ENCODE peak calls at places on chromosomes 5 and 9, in five cellular contexts. One of them, this sample, is unnamed.
A peak's percentile ranks its signal among the peaks of the same experiment; 100 is the strongest.

GRCh38 chr5:55226027-55226933 is 835 bp downstream of the MCIDAS start:
- DNase-seq in GM10248: peak; percentile 74
- DNase-seq in HL-60: no peak
- DNase-seq in progenitor cell of endocrine pancreas: peak; percentile 71
- DNase-seq in dorsolateral prefrontal cortex: peak; percentile 32
- DNase-seq in this sample: peak; percentile 87

GRCh38 chr9:105054488-105054887 is 126.5 kb upstream of the ABCA1 start:
- DNase-seq in dorsolateral prefrontal cortex: no peak
- DNase-seq in GM10248: no peak
- DNase-seq in progenitor cell of endocrine pancreas: no peak
- DNase-seq in HL-60: no peak
- DNase-seq in this sample: no peak

GRCh38 chr5:106545325-106545724 is 1125.4 kb downstream of the EFNA5 start:
- DNase-seq in progenitor cell of endocrine pancreas: no peak
- DNase-seq in HL-60: no peak
- DNase-seq in GM10248: no peak
- DNase-seq in dorsolateral prefrontal cortex: no peak
- DNase-seq in this sample: no peak

GRCh38 chr5:122400961-122401360 is 88.9 kb downstream of the SNCAIP start:
- DNase-seq in dorsolateral prefrontal cortex: no peak
- DNase-seq in progenitor cell of endocrine pancreas: no peak
- DNase-seq in GM10248: no peak
- DNase-seq in HL-60: no peak
- DNase-seq in this sample: no peak

GRCh38 chr5:1436681-1437080 is 8.6 kb downstream of the SLC6A3 start:
- DNase-seq in GM10248: no peak
- DNase-seq in dorsolateral prefrontal cortex: no peak
- DNase-seq in progenitor cell of endocrine pancreas: no peak
- DNase-seq in HL-60: no peak
- DNase-seq in this sample: no peak

GRCh38 chr5:175672976-175673648 is 15.2 kb downstream of the HRH2 start:
- DNase-seq in dorsolateral prefrontal cortex: no peak
- DNase-seq in progenitor cell of endocrine pancreas: no peak
- DNase-seq in HL-60: peak; percentile 62
- DNase-seq in GM10248: no peak
- DNase-seq in this sample: no peak

GRCh38 chr9:9091387-9091786 is 1291.8 kb upstream of the DMAC1 start:
- DNase-seq in progenitor cell of endocrine pancreas: no peak
- DNase-seq in dorsolateral prefrontal cortex: no peak
- DNase-seq in HL-60: no peak
- DNase-seq in GM10248: no peak
- DNase-seq in this sample: no peak

GRCh38 chr5:35856186-35857003 is at the start of gene IL7R:
- DNase-seq in dorsolateral prefrontal cortex: no peak
- DNase-seq in HL-60: peak; percentile 60
- DNase-seq in GM10248: no peak
- DNase-seq in progenitor cell of endocrine pancreas: no peak
- DNase-seq in this sample: peak; percentile 38

GRCh38 chr5:169567079-169567478 is 16.5 kb upstream of the SPDL1 start:
- DNase-seq in HL-60: no peak
- DNase-seq in dorsolateral prefrontal cortex: no peak
- DNase-seq in progenitor cell of endocrine pancreas: peak; percentile 19
- DNase-seq in GM10248: no peak
- DNase-seq in this sample: peak; percentile 15

GRCh38 chr5:42241636-42242035 is 181.6 kb upstream of the GHR start:
- DNase-seq in HL-60: no peak
- DNase-seq in progenitor cell of endocrine pancreas: no peak
- DNase-seq in GM10248: no peak
- DNase-seq in dorsolateral prefrontal cortex: no peak
- DNase-seq in this sample: no peak

GRCh38 chr9:114281421-114282103 is 41.3 kb upstream of the ORM1 start:
- DNase-seq in GM10248: no peak
- DNase-seq in HL-60: no peak
- DNase-seq in dorsolateral prefrontal cortex: peak; percentile 24
- DNase-seq in progenitor cell of endocrine pancreas: no peak
- DNase-seq in this sample: no peak

GRCh38 chr5:66849803-66850202 is 253.6 kb downstream of the MAST4 start:
- DNase-seq in HL-60: no peak
- DNase-seq in GM10248: no peak
- DNase-seq in dorsolateral prefrontal cortex: no peak
- DNase-seq in progenitor cell of endocrine pancreas: no peak
- DNase-seq in this sample: no peak

GRCh38 chr5:119578937-119579336 is 50.4 kb upstream of the FAM170A start:
- DNase-seq in dorsolateral prefrontal cortex: no peak
- DNase-seq in progenitor cell of endocrine pancreas: no peak
- DNase-seq in HL-60: peak; percentile 22
- DNase-seq in GM10248: peak; percentile 14
- DNase-seq in this sample: peak; percentile 24
- TF ChIP-seq CTCF in dorsolateral prefrontal cortex: no peak
- TF ChIP-seq CTCF in progenitor cell of endocrine pancreas: peak; percentile 28
- TF ChIP-seq CTCF in HL-60: no peak
- TF ChIP-seq CTCF in GM10248: no peak
- TF ChIP-seq CTCF in this sample: peak; percentile 18

GRCh38 chr5:17240487-17240886 is 23.1 kb downstream of the BASP1 start:
- DNase-seq in progenitor cell of endocrine pancreas: no peak
- DNase-seq in HL-60: no peak
- DNase-seq in dorsolateral prefrontal cortex: no peak
- DNase-seq in GM10248: no peak
- DNase-seq in this sample: no peak

GRCh38 chr5:17241635-17242034 is 24.2 kb downstream of the BASP1 start:
- DNase-seq in GM10248: no peak
- DNase-seq in HL-60: no peak
- DNase-seq in progenitor cell of endocrine pancreas: no peak
- DNase-seq in dorsolateral prefrontal cortex: no peak
- DNase-seq in this sample: no peak

GRCh38 chr5:17239953-17240352 is 22.5 kb downstream of the BASP1 start:
- DNase-seq in dorsolateral prefrontal cortex: no peak
- DNase-seq in progenitor cell of endocrine pancreas: no peak
- DNase-seq in HL-60: no peak
- DNase-seq in GM10248: no peak
- DNase-seq in this sample: no peak

GRCh38 chr5:17238521-17239041 is 21.1 kb downstream of the BASP1 start:
- DNase-seq in HL-60: no peak
- DNase-seq in GM10248: no peak
- DNase-seq in progenitor cell of endocrine pancreas: no peak
- DNase-seq in dorsolateral prefrontal cortex: no peak
- DNase-seq in this sample: no peak

DNA sequence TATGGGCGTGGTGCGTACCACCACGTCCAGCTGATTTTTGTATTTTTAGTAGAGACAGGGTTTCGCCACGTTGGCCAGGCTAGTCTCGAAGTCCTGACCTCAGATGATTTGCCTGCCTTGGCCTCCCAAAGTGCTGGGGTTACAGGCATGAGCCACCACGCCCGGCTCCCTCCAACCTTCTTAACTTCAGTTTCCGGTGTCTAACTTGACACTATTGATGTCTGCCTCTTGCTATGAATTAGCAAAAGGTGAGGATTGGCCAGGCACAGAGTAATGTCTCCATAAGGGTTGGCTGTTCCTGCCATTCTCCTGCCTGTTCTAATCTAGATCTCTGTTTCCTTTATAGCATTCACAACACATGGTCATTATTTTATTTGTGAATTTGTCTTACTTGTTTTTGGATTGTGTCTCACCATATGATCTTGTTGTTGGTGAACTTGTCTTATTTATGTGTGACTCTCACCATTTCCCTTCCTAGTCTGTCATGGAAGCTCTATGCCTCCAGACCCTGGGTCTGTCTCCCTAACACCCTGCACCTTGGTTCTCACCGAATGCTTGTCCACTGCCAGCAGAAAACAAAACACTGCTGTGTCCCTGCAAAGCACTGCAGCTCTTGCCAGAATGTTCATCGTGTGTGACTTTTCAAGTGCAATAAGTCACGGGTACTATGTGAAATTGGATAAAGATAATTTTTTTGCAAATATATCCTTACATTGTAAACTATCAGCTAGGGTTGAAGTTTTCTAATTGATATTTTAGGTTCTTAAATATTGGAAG is 26.0 kb downstream of the BASP1 start:
- DNase-seq in GM10248: no peak
- DNase-seq in HL-60: no peak
- DNase-seq in dorsolateral prefrontal cortex: no peak
- DNase-seq in progenitor cell of endocrine pancreas: no peak
- DNase-seq in this sample: no peak
- TF ChIP-seq CTCF in GM10248: no peak
- TF ChIP-seq CTCF in HL-60: no peak
- TF ChIP-seq CTCF in dorsolateral prefrontal cortex: no peak
- TF ChIP-seq CTCF in progenitor cell of endocrine pancreas: no peak
- TF ChIP-seq CTCF in this sample: no peak

GRCh38 chr5:73706963-73707362 is 81.0 kb downstream of the ARHGEF28 start:
- DNase-seq in progenitor cell of endocrine pancreas: no peak
- DNase-seq in HL-60: no peak
- DNase-seq in dorsolateral prefrontal cortex: no peak
- DNase-seq in GM10248: no peak
- DNase-seq in this sample: no peak

GRCh38 chr5:73702951-73703350 is 77.0 kb downstream of the ARHGEF28 start:
- DNase-seq in dorsolateral prefrontal cortex: no peak
- DNase-seq in GM10248: no peak
- DNase-seq in HL-60: no peak
- DNase-seq in progenitor cell of endocrine pancreas: no peak
- DNase-seq in this sample: no peak

GRCh38 chr5:73701566-73701965 is 75.6 kb downstream of the ARHGEF28 start:
- DNase-seq in progenitor cell of endocrine pancreas: no peak
- DNase-seq in HL-60: no peak
- DNase-seq in GM10248: no peak
- DNase-seq in dorsolateral prefrontal cortex: no peak
- DNase-seq in this sample: no peak

GRCh38 chr5:73702534-73702933 is 76.5 kb downstream of the ARHGEF28 start:
- DNase-seq in HL-60: no peak
- DNase-seq in GM10248: no peak
- DNase-seq in dorsolateral prefrontal cortex: no peak
- DNase-seq in progenitor cell of endocrine pancreas: no peak
- DNase-seq in this sample: no peak

GRCh38 chr5:73705364-73705763 is 79.4 kb downstream of the ARHGEF28 start:
- DNase-seq in GM10248: no peak
- DNase-seq in dorsolateral prefrontal cortex: no peak
- DNase-seq in HL-60: no peak
- DNase-seq in progenitor cell of endocrine pancreas: no peak
- DNase-seq in this sample: no peak
- TF ChIP-seq CTCF in GM10248: no peak
- TF ChIP-seq CTCF in dorsolateral prefrontal cortex: no peak
- TF ChIP-seq CTCF in HL-60: no peak
- TF ChIP-seq CTCF in progenitor cell of endocrine pancreas: peak; percentile 10
- TF ChIP-seq CTCF in this sample: no peak

GRCh38 chr5:28779161-28779754 is 1740.9 kb upstream of the CDH9 start:
- DNase-seq in progenitor cell of endocrine pancreas: no peak
- DNase-seq in GM10248: no peak
- DNase-seq in dorsolateral prefrontal cortex: no peak
- DNase-seq in HL-60: no peak
- DNase-seq in this sample: no peak
- TF ChIP-seq CTCF in progenitor cell of endocrine pancreas: peak; percentile 61
- TF ChIP-seq CTCF in GM10248: no peak
- TF ChIP-seq CTCF in dorsolateral prefrontal cortex: no peak
- TF ChIP-seq CTCF in HL-60: no peak
- TF ChIP-seq CTCF in this sample: no peak

DNA sequence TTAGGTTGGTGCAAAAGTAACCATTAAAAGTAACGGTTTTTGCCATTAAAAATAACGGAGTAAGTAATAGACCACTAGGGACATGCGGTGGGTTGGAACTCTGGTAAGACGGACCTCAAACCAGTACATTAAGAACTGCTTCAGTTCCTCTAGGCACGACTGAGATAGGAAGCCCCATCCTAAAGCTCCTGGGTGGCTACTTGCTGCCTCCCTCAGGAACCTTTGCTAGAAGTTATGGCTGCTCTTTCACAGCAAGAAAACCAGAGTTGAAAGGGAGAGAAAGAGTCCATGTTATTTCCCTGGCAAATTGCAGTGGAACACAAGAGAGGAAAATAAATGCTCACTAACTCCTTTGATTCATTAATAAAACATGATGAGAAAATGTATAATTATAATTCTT is 47.6 kb downstream of the MCTP1 start:
- DNase-seq in dorsolateral prefrontal cortex: no peak
- DNase-seq in GM10248: no peak
- DNase-seq in progenitor cell of endocrine pancreas: no peak
- DNase-seq in HL-60: no peak
- DNase-seq in this sample: no peak
- TF ChIP-seq CTCF in dorsolateral prefrontal cortex: no peak
- TF ChIP-seq CTCF in GM10248: no peak
- TF ChIP-seq CTCF in progenitor cell of endocrine pancreas: no peak
- TF ChIP-seq CTCF in HL-60: no peak
- TF ChIP-seq CTCF in this sample: no peak

GRCh38 chr5:32538031-32538547 is 47.3 kb upstream of the SUB1 start:
- DNase-seq in HL-60: no peak
- DNase-seq in GM10248: peak; percentile 70
- DNase-seq in dorsolateral prefrontal cortex: no peak
- DNase-seq in progenitor cell of endocrine pancreas: no peak
- DNase-seq in this sample: peak; percentile 78
- TF ChIP-seq CTCF in HL-60: no peak
- TF ChIP-seq CTCF in GM10248: no peak
- TF ChIP-seq CTCF in dorsolateral prefrontal cortex: no peak
- TF ChIP-seq CTCF in progenitor cell of endocrine pancreas: no peak
- TF ChIP-seq CTCF in this sample: no peak

DNA sequence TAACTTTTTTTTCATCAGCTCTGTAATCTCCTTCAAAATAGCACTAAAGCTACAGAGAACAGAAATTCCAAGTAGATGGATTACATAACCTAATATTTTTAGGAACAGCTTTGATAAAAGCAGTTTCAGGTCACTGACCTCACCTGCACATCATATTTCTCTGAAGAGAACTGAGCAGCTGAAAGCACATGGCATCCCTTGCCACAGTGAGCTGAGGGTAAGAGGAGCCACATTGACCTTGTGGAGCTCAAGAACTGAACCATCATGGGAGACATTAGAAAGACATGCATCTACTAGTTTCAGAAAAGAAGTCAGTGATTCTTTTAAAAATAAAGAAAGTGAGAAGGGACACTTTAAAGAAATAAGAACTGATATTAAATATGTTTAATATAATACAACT is 222.7 kb downstream of the CFAP90 start:
- DNase-seq in HL-60: no peak
- DNase-seq in progenitor cell of endocrine pancreas: no peak
- DNase-seq in GM10248: no peak
- DNase-seq in dorsolateral prefrontal cortex: no peak
- DNase-seq in this sample: no peak
- TF ChIP-seq CTCF in HL-60: no peak
- TF ChIP-seq CTCF in progenitor cell of endocrine pancreas: no peak
- TF ChIP-seq CTCF in GM10248: no peak
- TF ChIP-seq CTCF in dorsolateral prefrontal cortex: no peak
- TF ChIP-seq CTCF in this sample: no peak

DNA sequence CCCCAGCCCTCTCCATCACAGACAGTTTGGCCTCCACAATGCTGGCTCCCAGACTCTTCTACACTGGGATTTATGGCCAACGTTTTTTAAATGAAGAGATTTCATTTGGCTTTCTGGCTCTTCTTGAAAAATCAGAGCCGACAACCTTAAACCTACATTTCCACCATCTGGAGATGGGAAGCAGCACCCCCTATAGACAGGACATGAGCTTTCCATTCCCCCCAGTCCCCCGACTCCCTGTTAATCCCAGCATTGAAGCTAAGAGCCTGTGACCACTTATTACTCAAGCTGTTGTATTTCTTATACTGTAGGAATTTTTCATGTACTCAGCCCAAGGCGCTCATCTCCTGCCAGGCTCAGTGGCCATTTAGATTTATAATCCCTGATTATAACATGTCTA is 34.0 kb upstream of the AFAP1L1 start:
- DNase-seq in HL-60: no peak
- DNase-seq in progenitor cell of endocrine pancreas: no peak
- DNase-seq in dorsolateral prefrontal cortex: no peak
- DNase-seq in GM10248: no peak
- DNase-seq in this sample: no peak
- TF ChIP-seq CTCF in HL-60: no peak
- TF ChIP-seq CTCF in progenitor cell of endocrine pancreas: no peak
- TF ChIP-seq CTCF in dorsolateral prefrontal cortex: no peak
- TF ChIP-seq CTCF in GM10248: no peak
- TF ChIP-seq CTCF in this sample: no peak